ENCODE peak calls at places on chromosomes 1 and 21, in eight cellular contexts. X is activated naive CD8-positive, alpha-beta T cell treated with anti-CD3 and anti-CD28 coated beads, Interleukin-2, amount 50 U/mL, for 24 hours; V is upper lobe of left lung; Z is esophagus mucosa; J is stimulated activated naive CD8-positive, alpha-beta T cell treated with anti-CD3 and anti-CD28 coated beads, Interleukin-15, Interleukin-2, amounts not matched to agents 100 U/mL and 50 U/mL, for 24 hours; E is naive B cell; O is naive thymus-derived CD4-positive, alpha-beta T cell; K is IMR-90. S is an unnamed sample.
A peak's percentile ranks its signal among the peaks of the same experiment; 100 is the strongest.

GRCh38 chr1:113765306-113765705 is 6.0 kb upstream of the PHTF1 start:
- ATAC-seq in X (no peak), V (no peak), Z (no peak), J (no peak), E (no peak), O (no peak), K (no peak), S (no peak)

GRCh38 chr1:228748431-228748830 is 13.2 kb downstream of the RHOU start:
- ATAC-seq in X (peak; percentile 70), V (no peak), Z (no peak), J (no peak), E (no peak), O (peak; percentile 45), K (no peak), S (peak; percentile 82)

GRCh38 chr1:85427358-85427757 is 37.6 kb downstream of the DDAH1 start:
- ATAC-seq in X (no peak), V (no peak), Z (no peak), J (no peak), E (no peak), O (no peak), K (no peak), S (no peak)

GRCh38 chr1:94284481-94284880 is 47.1 kb upstream of the ARHGAP29 start:
- ATAC-seq in X (no peak), V (no peak), Z (no peak), J (no peak), E (no peak), O (no peak), K (peak; percentile 59), S (no peak)

GRCh38 chr1:48676376-48676775 is 100.3 kb downstream of the BEND5 start:
- ATAC-seq in X (no peak), V (no peak), Z (no peak), J (no peak), E (no peak), O (no peak), K (no peak), S (no peak)

GRCh38 chr21:29290245-29290644 is 8.5 kb upstream of the BACH1 start:
- ATAC-seq in X (no peak), V (no peak), Z (no peak), J (no peak), E (no peak), O (no peak), K (no peak), S (no peak)

GRCh38 chr1:116006486-116006964 is 30.2 kb downstream of the SLC22A15 start:
- ATAC-seq in X (peak; percentile 71), V (no peak), Z (no peak), J (peak; percentile 57), E (peak; percentile 47), O (peak; percentile 77), K (no peak), S (peak; percentile 90)

GRCh38 chr1:235953801-235954200 is 87.1 kb upstream of the LYST start:
- ATAC-seq in X (no peak), V (no peak), Z (no peak), J (no peak), E (no peak), O (no peak), K (peak; percentile 78), S (no peak)

GRCh38 chr1:147612366-147612765 is 58.0 kb downstream of the ACP6 start:
- ATAC-seq in X (no peak), V (no peak), Z (no peak), J (no peak), E (no peak), O (no peak), K (peak; percentile 29), S (no peak)

GRCh38 chr1:59072017-59072947 is 224.6 kb upstream of the FGGY start:
- ATAC-seq in X (peak; percentile 75), V (peak; percentile 38), Z (peak; percentile 36), J (peak; percentile 76), E (peak; percentile 59), O (no peak), K (no peak), S (peak; percentile 68)

GRCh38 chr21:31456201-31456600 is 112.1 kb upstream of the TIAM1 start:
- ATAC-seq in X (no peak), V (no peak), Z (no peak), J (no peak), E (no peak), O (no peak), K (no peak), S (no peak)

GRCh38 chr1:162710349-162710748 is 78.1 kb downstream of the DDR2 start:
- ATAC-seq in X (no peak), V (peak; percentile 63), Z (no peak), J (no peak), E (no peak), O (no peak), K (peak; percentile 64), S (no peak)

S was measured in activated T-helper 17 cell treated with anti-CD3 and anti-CD28 coated beads, Interleukin-2, amount 50 U/mL, for 72 hours.